ENCODE peak calls at places on chromosomes 16 and 17, in six cellular contexts. One of them, this sample, is unnamed.

GRCh38 chr17:78661092-78661770 is 84.0 kb upstream of the DNAH17 start:
- DNase-seq in A673: no peak
- DNase-seq in A549: peak; percentile 85
- DNase-seq in BE2C: no peak
- DNase-seq in fibroblast of pulmonary artery: no peak
- DNase-seq in GM12865: no peak
- DNase-seq in this sample: peak; percentile 24

GRCh38 chr16:82037666-82038065 is 2.6 kb downstream of the HSD17B2 start:
- DNase-seq in A549: no peak
- DNase-seq in BE2C: no peak
- DNase-seq in fibroblast of pulmonary artery: no peak
- DNase-seq in GM12865: no peak
- DNase-seq in A673: peak; percentile 67
- DNase-seq in this sample: no peak

GRCh38 chr17:17476865-17477467 is at the start of gene MED9:
- DNase-seq in GM12865: peak; percentile 94
- DNase-seq in fibroblast of pulmonary artery: peak; percentile 91
- DNase-seq in A673: peak; percentile 95
- DNase-seq in A549: peak; percentile 95
- DNase-seq in BE2C: peak; percentile 88
- DNase-seq in this sample: peak; percentile 97

GRCh38 chr16:57091200-57091989 is 988 bp upstream of the CPNE2 start:
- DNase-seq in GM12865: no peak
- DNase-seq in A549: peak; percentile 65
- DNase-seq in BE2C: peak; percentile 59
- DNase-seq in fibroblast of pulmonary artery: peak; percentile 42
- DNase-seq in A673: peak; percentile 52
- DNase-seq in this sample: peak; percentile 40

GRCh38 chr16:64250866-64251265 is 871.0 kb downstream of the CDH11 start:
- DNase-seq in GM12865: no peak
- DNase-seq in fibroblast of pulmonary artery: peak; percentile 21
- DNase-seq in BE2C: no peak
- DNase-seq in A673: no peak
- DNase-seq in A549: no peak
- DNase-seq in this sample: no peak

GRCh38 chr17:60720763-60721531 is 43.3 kb downstream of the BCAS3 start:
- DNase-seq in fibroblast of pulmonary artery: peak; percentile 86
- DNase-seq in A549: peak; percentile 74
- DNase-seq in BE2C: peak; percentile 48
- DNase-seq in GM12865: peak; percentile 79
- DNase-seq in A673: peak; percentile 74
- DNase-seq in this sample: peak; percentile 56

GRCh38 chr17:79280010-79280409 is 205.4 kb downstream of the ENGASE start:
- DNase-seq in A673: no peak
- DNase-seq in fibroblast of pulmonary artery: no peak
- DNase-seq in GM12865: no peak
- DNase-seq in BE2C: no peak
- DNase-seq in A549: no peak
- DNase-seq in this sample: no peak

GRCh38 chr16:12377497-12377896 is 401.0 kb downstream of the SNX29 start:
- DNase-seq in GM12865: no peak
- DNase-seq in A549: no peak
- DNase-seq in fibroblast of pulmonary artery: no peak
- DNase-seq in A673: no peak
- DNase-seq in BE2C: no peak
- DNase-seq in this sample: no peak

GRCh38 chr17:30005709-30006320 is 64.4 kb downstream of the EFCAB5 start:
- DNase-seq in GM12865: no peak
- DNase-seq in fibroblast of pulmonary artery: peak; percentile 65
- DNase-seq in A549: peak; percentile 40
- DNase-seq in BE2C: no peak
- DNase-seq in A673: no peak
- DNase-seq in this sample: no peak

GRCh38 chr17:58840820-58841612 is 85.4 kb downstream of the PPM1E start:
- DNase-seq in fibroblast of pulmonary artery: peak; percentile 78
- DNase-seq in GM12865: no peak
- DNase-seq in BE2C: no peak
- DNase-seq in A673: no peak
- DNase-seq in A549: no peak
- DNase-seq in this sample: no peak

GRCh38 chr17:14297161-14297851 is 3.6 kb upstream of the HS3ST3B1 start:
- DNase-seq in GM12865: no peak
- DNase-seq in A673: no peak
- DNase-seq in A549: peak; percentile 29
- DNase-seq in fibroblast of pulmonary artery: peak; percentile 60
- DNase-seq in BE2C: no peak
- DNase-seq in this sample: peak; percentile 88

GRCh38 chr17:15298176-15298575 is 33.0 kb upstream of the PMP22 start:
- DNase-seq in A549: no peak
- DNase-seq in A673: peak; percentile 9
- DNase-seq in GM12865: no peak
- DNase-seq in BE2C: no peak
- DNase-seq in fibroblast of pulmonary artery: peak; percentile 39
- DNase-seq in this sample: peak; percentile 60

GRCh38 chr16:4935231-4935855 is 1.6 kb downstream of the PPL start:
- DNase-seq in fibroblast of pulmonary artery: peak; percentile 83
- DNase-seq in BE2C: no peak
- DNase-seq in A549: no peak
- DNase-seq in GM12865: no peak
- DNase-seq in A673: no peak
- DNase-seq in this sample: peak; percentile 93

GRCh38 chr17:29563816-29564215 is 3.0 kb downstream of the ABHD15 start:
- DNase-seq in A673: no peak
- DNase-seq in A549: no peak
- DNase-seq in fibroblast of pulmonary artery: no peak
- DNase-seq in GM12865: no peak
- DNase-seq in BE2C: no peak
- DNase-seq in this sample: no peak

GRCh38 chr16:80273635-80274538 is 266.9 kb upstream of the DYNLRB2 start:
- DNase-seq in BE2C: no peak
- DNase-seq in fibroblast of pulmonary artery: no peak
- DNase-seq in A673: no peak
- DNase-seq in A549: no peak
- DNase-seq in GM12865: no peak
- DNase-seq in this sample: no peak

GRCh38 chr16:48381201-48381600 is 4.0 kb downstream of the SIAH1 start:
- DNase-seq in A549: no peak
- DNase-seq in A673: no peak
- DNase-seq in GM12865: no peak
- DNase-seq in fibroblast of pulmonary artery: peak; percentile 45
- DNase-seq in BE2C: no peak
- DNase-seq in this sample: no peak

GRCh38 chr17:27446569-27447301 is 9.5 kb upstream of the KSR1 start:
- DNase-seq in fibroblast of pulmonary artery: peak; percentile 99
- DNase-seq in GM12865: no peak
- DNase-seq in BE2C: peak; percentile 62
- DNase-seq in A549: peak; percentile 38
- DNase-seq in A673: no peak
- DNase-seq in this sample: peak; percentile 88

GRCh38 chr17:56557682-56558081 is 35.8 kb upstream of the NOG start:
- DNase-seq in GM12865: no peak
- DNase-seq in fibroblast of pulmonary artery: no peak
- DNase-seq in A549: no peak
- DNase-seq in BE2C: no peak
- DNase-seq in A673: no peak
- DNase-seq in this sample: no peak

GRCh38 chr16:24858219-24859041 is 12.7 kb downstream of the SLC5A11 start:
- DNase-seq in GM12865: peak; percentile 46
- DNase-seq in A673: peak; percentile 73
- DNase-seq in fibroblast of pulmonary artery: peak; percentile 71
- DNase-seq in A549: peak; percentile 68
- DNase-seq in BE2C: peak; percentile 16
- DNase-seq in this sample: peak; percentile 28

GRCh38 chr16:65916995-65917394 is 449.5 kb upstream of the CDH5 start:
- DNase-seq in fibroblast of pulmonary artery: no peak
- DNase-seq in A673: no peak
- DNase-seq in GM12865: no peak
- DNase-seq in BE2C: no peak
- DNase-seq in A549: no peak
- DNase-seq in this sample: no peak

DNA sequence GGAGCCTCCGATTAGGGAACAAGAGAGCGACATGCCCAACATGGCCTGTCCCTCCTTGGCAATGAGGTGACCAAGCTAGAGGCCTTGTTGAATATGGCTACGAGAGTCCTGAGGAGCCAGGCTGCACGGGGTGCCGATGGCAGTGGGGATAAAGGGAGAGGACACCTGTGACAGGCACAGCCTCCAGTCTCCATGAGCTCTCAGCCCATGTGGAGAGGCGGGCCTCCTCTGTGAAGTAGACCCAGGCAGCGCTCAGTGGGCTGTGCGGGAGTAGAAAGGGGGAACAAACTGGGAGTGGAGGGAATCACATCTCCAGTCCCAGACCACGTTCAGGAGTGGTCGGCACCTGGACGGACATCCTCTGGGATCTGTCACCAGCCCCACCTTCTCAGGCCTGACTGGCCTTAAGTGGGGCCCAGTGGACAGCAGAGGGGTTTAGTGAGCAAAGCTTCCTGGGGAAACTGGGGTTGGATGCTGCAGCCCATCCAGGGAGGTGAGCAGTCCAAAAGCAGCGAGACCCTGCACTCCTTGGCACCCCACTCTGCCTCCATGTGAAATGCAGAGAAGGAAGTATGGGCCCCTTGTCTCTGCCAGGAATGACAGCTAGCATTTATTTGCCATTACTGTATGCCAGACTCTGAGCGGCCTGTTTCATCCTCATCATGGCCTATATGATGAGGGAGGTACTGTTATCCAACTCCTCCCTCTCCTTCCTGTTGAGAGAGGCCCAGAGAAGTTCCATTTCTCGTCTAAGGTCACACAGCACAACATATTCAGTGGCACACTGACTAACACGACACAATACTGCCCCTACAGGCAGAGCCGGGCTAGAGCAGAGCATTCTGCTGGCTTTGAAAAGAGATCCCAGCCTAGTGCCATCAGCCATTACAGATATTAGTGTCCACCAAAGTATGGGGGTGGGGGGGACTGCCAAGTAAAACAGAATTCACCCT is 4.5 kb upstream of the TMEM92 start:
- DNase-seq in fibroblast of pulmonary artery: peak; percentile 87
- DNase-seq in BE2C: peak; percentile 73
- DNase-seq in A673: peak; percentile 74
- DNase-seq in A549: peak; percentile 79
- DNase-seq in GM12865: peak; percentile 72
- DNase-seq in this sample: peak; percentile 73
- H3K4me3 ChIP-seq in fibroblast of pulmonary artery: no peak overlapping the region
- H3K4me3 ChIP-seq in BE2C: no peak overlapping the region
- H3K4me3 ChIP-seq in A673: no peak overlapping the region
- H3K4me3 ChIP-seq in A549: no peak overlapping the region
- H3K4me3 ChIP-seq in GM12865: no peak overlapping the region
- H3K4me3 ChIP-seq in this sample: peak overlapping the region; percentile 26

GRCh38 chr16:87701066-87701425 is 64.7 kb downstream of the KLHDC4 start:
- DNase-seq in GM12865: no peak
- DNase-seq in fibroblast of pulmonary artery: no peak
- DNase-seq in A549: no peak
- DNase-seq in A673: no peak
- DNase-seq in BE2C: no peak
- DNase-seq in this sample: no peak

GRCh38 chr16:87703835-87704375 is 61.9 kb downstream of the KLHDC4 start:
- DNase-seq in A673: no peak
- DNase-seq in BE2C: no peak
- DNase-seq in GM12865: no peak
- DNase-seq in A549: no peak
- DNase-seq in fibroblast of pulmonary artery: no peak
- DNase-seq in this sample: no peak

GRCh38 chr16:87701505-87701921 is 64.3 kb downstream of the KLHDC4 start:
- DNase-seq in BE2C: no peak
- DNase-seq in A549: no peak
- DNase-seq in fibroblast of pulmonary artery: no peak
- DNase-seq in GM12865: no peak
- DNase-seq in A673: no peak
- DNase-seq in this sample: no peak

GRCh38 chr16:87703071-87703470 is 62.7 kb downstream of the KLHDC4 start:
- DNase-seq in GM12865: no peak
- DNase-seq in A673: no peak
- DNase-seq in BE2C: no peak
- DNase-seq in fibroblast of pulmonary artery: no peak
- DNase-seq in A549: no peak
- DNase-seq in this sample: no peak

DNA sequence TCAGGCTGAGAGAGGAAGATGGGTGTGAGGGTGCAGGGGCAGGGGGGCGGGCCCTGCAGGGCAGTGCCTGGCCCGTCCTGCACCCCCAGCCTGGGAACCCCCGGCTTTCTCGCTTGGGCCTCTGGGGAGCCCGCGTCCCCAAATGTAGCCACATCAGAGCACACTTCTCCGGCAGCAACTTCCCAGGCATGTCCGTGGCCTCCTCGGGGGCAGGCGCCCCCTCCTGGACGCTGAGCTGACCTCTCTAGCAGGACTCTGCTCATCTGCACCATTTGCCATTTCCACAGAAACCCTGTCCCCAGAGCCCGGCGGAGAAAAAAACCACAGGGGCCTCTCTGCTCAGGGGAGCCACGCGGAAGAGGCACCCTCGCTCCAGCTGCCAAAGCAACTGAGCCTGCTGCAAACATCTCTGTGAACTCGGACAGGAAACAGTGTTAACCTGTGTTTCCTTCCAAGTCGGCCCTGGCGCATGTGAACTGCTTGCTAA is 63.4 kb downstream of the KLHDC4 start:
- DNase-seq in BE2C: peak; percentile 60
- DNase-seq in A673: no peak
- DNase-seq in GM12865: peak; percentile 84
- DNase-seq in fibroblast of pulmonary artery: peak; percentile 37
- DNase-seq in A549: no peak
- DNase-seq in this sample: peak; percentile 11
- TF ChIP-seq CTCF in BE2C: peak; percentile 64
- TF ChIP-seq CTCF in A673: peak; percentile 40
- TF ChIP-seq CTCF in GM12865: peak; percentile 52
- TF ChIP-seq CTCF in fibroblast of pulmonary artery: peak; percentile 59
- TF ChIP-seq CTCF in A549: peak; percentile 45
- TF ChIP-seq CTCF in this sample: peak; percentile 59

GRCh38 chr17:6940186-6940649 is 55.6 kb upstream of the ALOX12 start:
- DNase-seq in fibroblast of pulmonary artery: no peak
- DNase-seq in BE2C: no peak
- DNase-seq in A673: peak; percentile 80
- DNase-seq in A549: no peak
- DNase-seq in GM12865: no peak
- DNase-seq in this sample: no peak
- H3K4me3 ChIP-seq in fibroblast of pulmonary artery: no peak overlapping the region
- H3K4me3 ChIP-seq in BE2C: peak overlapping the region; percentile 67
- H3K4me3 ChIP-seq in A673: peak overlapping the region; percentile 46
- H3K4me3 ChIP-seq in A549: no peak overlapping the region
- H3K4me3 ChIP-seq in GM12865: no peak overlapping the region
- H3K4me3 ChIP-seq in this sample: peak overlapping the region; percentile 28

GRCh38 chr17:67203818-67204217 is 41.2 kb downstream of the HELZ start:
- DNase-seq in GM12865: no peak
- DNase-seq in BE2C: no peak
- DNase-seq in A549: no peak
- DNase-seq in fibroblast of pulmonary artery: no peak
- DNase-seq in A673: no peak
- DNase-seq in this sample: no peak

GRCh38 chr17:67198131-67198530 is 46.9 kb downstream of the HELZ start:
- DNase-seq in BE2C: peak; percentile 23
- DNase-seq in fibroblast of pulmonary artery: no peak
- DNase-seq in GM12865: no peak
- DNase-seq in A549: no peak
- DNase-seq in A673: no peak
- DNase-seq in this sample: no peak

GRCh38 chr17:67202503-67202902 is 42.5 kb downstream of the HELZ start:
- DNase-seq in fibroblast of pulmonary artery: no peak
- DNase-seq in A673: no peak
- DNase-seq in GM12865: no peak
- DNase-seq in A549: no peak
- DNase-seq in BE2C: no peak
- DNase-seq in this sample: no peak

GRCh38 chr17:67196422-67196821 is 48.6 kb downstream of the HELZ start:
- DNase-seq in A673: no peak
- DNase-seq in A549: no peak
- DNase-seq in GM12865: no peak
- DNase-seq in fibroblast of pulmonary artery: no peak
- DNase-seq in BE2C: no peak
- DNase-seq in this sample: no peak

GRCh38 chr17:67200727-67201301 is 44.2 kb downstream of the HELZ start:
- DNase-seq in fibroblast of pulmonary artery: peak; percentile 23
- DNase-seq in A673: peak; percentile 38
- DNase-seq in GM12865: no peak
- DNase-seq in BE2C: no peak
- DNase-seq in A549: peak; percentile 42
- DNase-seq in this sample: peak; percentile 19
- TF ChIP-seq CTCF in fibroblast of pulmonary artery: peak; percentile 58
- TF ChIP-seq CTCF in A673: peak; percentile 64
- TF ChIP-seq CTCF in GM12865: peak; percentile 41
- TF ChIP-seq CTCF in BE2C: peak; percentile 71
- TF ChIP-seq CTCF in A549: peak; percentile 33
- TF ChIP-seq CTCF in this sample: peak; percentile 35